ENCODE peak calls at places on chromosomes 3 and 15, in five cellular contexts. K, Z, L, A and P are unnamed samples.

GRCh38 chr3:43872301-43872700 is 181.6 kb downstream of the ABHD5 start:
- DNase-seq in K (no peak), Z (no peak), L (no peak), A (no peak), P (no peak)

GRCh38 chr3:160869825-160870224 is 113.8 kb downstream of the PPM1L start:
- DNase-seq in K (no peak), Z (peak), L (no peak), A (no peak), P (no peak)

GRCh38 chr3:111068574-111068973 is 3.0 kb upstream of the NECTIN3 start:
- DNase-seq in K (no peak), Z (no peak), L (no peak), A (no peak), P (no peak)

GRCh38 chr3:14122301-14122700 is 2.4 kb downstream of the CHCHD4 start:
- DNase-seq in K (no peak), Z (no peak), L (no peak), A (no peak), P (no peak)

GRCh38 chr3:13115616-13115910 is 42.3 kb upstream of the IQSEC1 start:
- DNase-seq in K (peak), Z (no peak), L (peak), A (no peak), P (no peak)

GRCh38 chr3:26827169-26827568 is 204.6 kb downstream of the LRRC3B start:
- DNase-seq in K (no peak), Z (no peak), L (no peak), A (no peak), P (no peak)

GRCh38 chr15:99537344-99537743 is 28.4 kb upstream of the MEF2A start:
- DNase-seq in K (no peak), Z (peak), L (no peak), A (no peak), P (no peak)

GRCh38 chr3:158771982-158772381 is 29.9 kb upstream of the MFSD1 start:
- DNase-seq in K (no peak), Z (no peak), L (no peak), A (no peak), P (no peak)

GRCh38 chr3:48949376-48949717 is 30.7 kb downstream of the ARIH2 start:
- DNase-seq in K (no peak), Z (no peak), L (no peak), A (no peak), P (no peak)

GRCh38 chr15:28114721-28115622 is 15.9 kb upstream of the OCA2 start:
- DNase-seq in K (peak), Z (no peak), L (no peak), A (no peak), P (no peak)

GRCh38 chr3:141179983-141180382 is 51.6 kb upstream of the PXYLP1 start:
- DNase-seq in K (no peak), Z (no peak), L (no peak), A (no peak), P (no peak)

GRCh38 chr3:177893321-177893720 is 642.9 kb upstream of the KCNMB2 start:
- DNase-seq in K (no peak), Z (no peak), L (no peak), A (no peak), P (no peak)

GRCh38 chr3:124851905-124852304 is 35.3 kb downstream of the ITGB5 start:
- DNase-seq in K (no peak), Z (no peak), L (no peak), A (no peak), P (no peak)

GRCh38 chr3:10813425-10813824 is 2.6 kb upstream of the SLC6A11 start:
- DNase-seq in K (no peak), Z (no peak), L (no peak), A (no peak), P (no peak)
- TF ChIP-seq CTCF in K (no peak), Z (no peak), L (no peak), A (no peak), P (no peak)

GRCh38 chr15:35289029-35289617 is 204.0 kb upstream of the NANOGP8 start:
- DNase-seq in K (no peak), Z (no peak), L (no peak), A (peak), P (no peak)
- TF ChIP-seq CTCF in K (peak), Z (peak), L (peak), A (peak), P (no peak)

GRCh38 chr3:171453175-171453868 is 6.9 kb downstream of the TNIK start:
- DNase-seq in K (no peak), Z (no peak), L (no peak), A (no peak), P (no peak)
- TF ChIP-seq CTCF in K (no peak), Z (peak), L (no peak), A (peak), P (no peak)

GRCh38 chr15:48914717-48915116 is 36.8 kb downstream of the EID1 start:
- DNase-seq in K (no peak), Z (no peak), L (no peak), A (no peak), P (no peak)
- TF ChIP-seq CTCF in K (no peak), Z (no peak), L (no peak), A (no peak), P (no peak)

GRCh38 chr15:57306944-57307411 is 69.3 kb upstream of the CGNL1 start:
- DNase-seq in K (peak), Z (no peak), L (no peak), A (no peak), P (no peak)
- TF ChIP-seq CTCF in K (no peak), Z (peak), L (no peak), A (no peak), P (no peak)